ENCODE peak calls at places on chromosomes 4 and X, in ten cellular contexts. Q is stomach, E is ovary, U is HepG2, B is left ventricle myocardium inferior, S is ascending aorta, W is upper lobe of left lung, Y is SJSA1, R is fibroblast of lung, J is lung. K is an unnamed sample.

GRCh38 chrX:20499763-20500162 is 233.1 kb upstream of the RPS6KA3 start:
- DNase-seq in Q (no peak), E (no peak), U (peak; percentile 56), B (no peak), S (no peak), W (no peak), Y (no peak), R (no peak), J (no peak), K (no peak)

GRCh38 chr4:99383833-99384392 is 31.4 kb upstream of the ADH1C start:
- DNase-seq in Q (peak; percentile 35), E (peak; percentile 82), U (no peak), B (peak; percentile 27), S (no peak), W (no peak), Y (no peak), R (peak; percentile 99), J (no peak), K (peak; percentile 41)

GRCh38 chr4:139853309-139853708 is 187.7 kb downstream of the MGST2 start:
- DNase-seq in Q (no peak), E (no peak), U (no peak), B (no peak), S (no peak), W (no peak), Y (no peak), R (no peak), J (no peak), K (no peak)

GRCh38 chrX:68758671-68759070 is 70.2 kb upstream of the EFNB1 start:
- DNase-seq in Q (no peak), E (no peak), U (no peak), B (no peak), S (no peak), W (no peak), Y (no peak), R (no peak), J (no peak), K (no peak)

GRCh38 chr4:123536225-123536624 is 139.6 kb downstream of the SPRY1 start:
- DNase-seq in Q (no peak), E (no peak), U (no peak), B (no peak), S (no peak), W (no peak), Y (no peak), R (no peak), J (no peak), K (no peak)

GRCh38 chr4:26048378-26048882 is 134.4 kb downstream of the SMIM20 start:
- DNase-seq in Q (no peak), E (peak; percentile 82), U (no peak), B (peak; percentile 48), S (no peak), W (no peak), Y (peak; percentile 19), R (peak; percentile 98), J (peak; percentile 40), K (peak; percentile 87)

GRCh38 chr4:137819964-137820383 is 287.7 kb upstream of the PCDH18 start:
- DNase-seq in Q (no peak), E (no peak), U (peak; percentile 45), B (no peak), S (no peak), W (no peak), Y (peak; percentile 25), R (peak; percentile 70), J (no peak), K (no peak)

GRCh38 chr4:54484361-54484760 is 173.4 kb upstream of the KIT start:
- DNase-seq in Q (no peak), E (no peak), U (no peak), B (no peak), S (no peak), W (no peak), Y (no peak), R (no peak), J (no peak), K (no peak)

GRCh38 chr4:25970241-25970675 is 56.2 kb downstream of the SMIM20 start:
- DNase-seq in Q (no peak), E (no peak), U (no peak), B (peak; percentile 34), S (peak; percentile 14), W (peak; percentile 41), Y (no peak), R (no peak), J (no peak), K (peak; percentile 67)

GRCh38 chr4:171378323-171378722 is 434.9 kb upstream of the GALNTL6 start:
- DNase-seq in Q (no peak), E (no peak), U (no peak), B (no peak), S (no peak), W (no peak), Y (no peak), R (no peak), J (no peak), K (no peak)

GRCh38 chrX:153922932-153923857 is 2.9 kb downstream of the ARHGAP4 start:
- DNase-seq in Q (peak; percentile 88), E (peak; percentile 89), U (no peak), B (peak; percentile 79), S (peak; percentile 37), W (peak; percentile 77), Y (peak; percentile 11), R (peak; percentile 63), J (peak; percentile 75), K (peak; percentile 94)

GRCh38 chrX:151920530-151920929 is 7.8 kb downstream of the MAGEA4 start:
- DNase-seq in Q (no peak), E (no peak), U (no peak), B (no peak), S (no peak), W (no peak), Y (no peak), R (no peak), J (no peak), K (no peak)

GRCh38 chrX:138710866-138711331 is 618 bp downstream of the FGF13 start:
- DNase-seq in Q (no peak), E (peak; percentile 15), U (no peak), B (peak; percentile 8), S (no peak), W (peak; percentile 20), Y (peak; percentile 0), R (no peak), J (no peak), K (peak; percentile 14)

GRCh38 chrX:101744085-101744484 is 84.4 kb upstream of the ARMCX2 start:
- DNase-seq in Q (no peak), E (no peak), U (no peak), B (no peak), S (no peak), W (no peak), Y (no peak), R (no peak), J (no peak), K (no peak)

DNA sequence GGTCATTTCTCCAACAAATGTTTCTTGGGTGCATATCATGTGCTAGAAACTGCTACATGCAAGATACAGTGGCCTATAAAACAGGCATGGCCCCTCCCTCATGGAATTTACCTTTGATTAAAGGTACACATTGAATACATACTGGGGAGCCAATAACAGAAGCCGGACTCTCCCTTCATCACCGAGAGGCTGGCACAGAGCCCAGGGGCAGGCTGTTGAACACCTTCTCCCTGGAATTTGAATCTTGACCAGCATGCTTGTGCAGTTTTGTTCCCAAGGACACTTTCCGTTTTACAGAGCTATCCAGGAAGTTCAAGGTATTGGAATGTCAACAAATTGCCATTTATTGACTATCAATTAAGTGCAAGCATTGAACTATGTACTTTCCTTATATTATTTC is 33.2 kb downstream of the PPARGC1A start:
- DNase-seq in Q (peak; percentile 92), E (no peak), U (peak; percentile 80), B (peak; percentile 27), S (no peak), W (peak; percentile 58), Y (no peak), R (no peak), J (peak; percentile 44), K (peak; percentile 70)
- H3K27ac ChIP-seq in Q (peak overlapping the region; percentile 53), E (no peak overlapping the region), U (peak overlapping the region; percentile 77), B (peak overlapping the region; percentile 52), S (no peak overlapping the region), W (no peak overlapping the region), Y (no peak overlapping the region), R (no peak overlapping the region), J (no peak overlapping the region), K (peak overlapping the region; percentile 17)

GRCh38 chrX:13345037-13345436 is 25.2 kb upstream of the ATXN3L start:
- DNase-seq in Q (no peak), E (no peak), U (no peak), B (no peak), S (no peak), W (no peak), Y (no peak), R (no peak), J (no peak), K (no peak)

GRCh38 chrX:13341491-13342101 is 21.7 kb upstream of the ATXN3L start:
- DNase-seq in Q (no peak), E (no peak), U (no peak), B (no peak), S (no peak), W (no peak), Y (peak; percentile 20), R (no peak), J (no peak), K (no peak)

GRCh38 chrX:13346646-13347045 is 26.8 kb upstream of the ATXN3L start:
- DNase-seq in Q (no peak), E (no peak), U (no peak), B (no peak), S (no peak), W (no peak), Y (no peak), R (no peak), J (no peak), K (no peak)
- H3K4me3 ChIP-seq in Q (no peak overlapping the region), E (no peak overlapping the region), U (no peak overlapping the region), B (no peak overlapping the region), S (no peak overlapping the region), W (no peak overlapping the region), Y (no peak overlapping the region), R (no peak overlapping the region), J (no peak overlapping the region), K (no peak overlapping the region)

DNA sequence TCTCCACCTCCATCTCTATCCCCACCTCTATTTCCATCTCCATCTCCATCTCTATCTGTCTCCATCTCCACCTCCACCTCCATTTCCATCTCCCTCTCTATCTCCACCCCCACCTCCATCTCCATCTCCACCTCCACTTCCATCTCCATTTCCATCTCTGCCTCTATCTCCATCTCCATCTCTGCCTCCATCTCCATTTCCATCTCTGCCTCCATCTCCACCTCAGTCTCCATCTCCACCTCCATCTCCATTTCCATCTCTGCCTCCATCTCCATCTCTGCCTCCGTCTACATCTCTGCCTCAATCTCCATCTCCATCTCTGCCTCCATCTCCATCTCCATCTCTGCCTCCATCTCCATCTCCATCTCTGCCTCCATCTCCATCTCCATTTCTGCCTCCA is 40.8 kb upstream of the CHRNA9 start:
- DNase-seq in Q (no peak), E (no peak), U (no peak), B (no peak), S (no peak), W (no peak), Y (no peak), R (no peak), J (no peak), K (no peak)
- H3K4me1 ChIP-seq in Q (peaks cover 5% of the 10 kb centered on the region), E (no peaks in the 10 kb centered on the region), U (no peaks in the 10 kb centered on the region), B (no peaks in the 10 kb centered on the region), S (no peaks in the 10 kb centered on the region), W (no peaks in the 10 kb centered on the region), Y (no peaks in the 10 kb centered on the region), R (no peaks in the 10 kb centered on the region), J (no peaks in the 10 kb centered on the region), K (no peaks in the 10 kb centered on the region)

DNA sequence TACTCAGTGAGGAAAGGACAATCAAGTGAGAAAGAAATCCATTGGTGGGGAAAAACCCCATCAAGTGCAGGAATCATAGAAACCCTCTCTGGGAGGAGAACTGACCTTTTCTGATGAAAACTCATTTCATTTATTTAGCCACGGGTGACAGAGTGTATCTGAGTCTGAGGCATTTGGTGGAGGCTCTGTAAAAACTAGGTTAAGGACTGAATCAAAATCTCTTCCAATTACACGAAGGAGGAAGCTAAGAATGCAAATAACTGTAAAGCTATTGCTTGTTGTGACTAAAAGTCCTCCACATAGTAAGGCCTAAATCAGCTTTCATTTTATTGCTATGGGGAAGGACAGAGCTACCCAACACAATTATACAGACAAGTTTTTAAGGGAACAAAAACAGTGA is 240.6 kb upstream of the PGRMC2 start:
- DNase-seq in Q (no peak), E (no peak), U (no peak), B (no peak), S (no peak), W (no peak), Y (peak; percentile 40), R (no peak), J (no peak), K (no peak)
- H3K27ac ChIP-seq in Q (peak overlapping the region; percentile 50), E (no peak overlapping the region), U (no peak overlapping the region), B (peak overlapping the region; percentile 76), S (peak overlapping the region; percentile 82), W (peak overlapping the region; percentile 38), Y (peak overlapping the region; percentile 95), R (peak overlapping the region; percentile 78), J (no peak overlapping the region), K (peak overlapping the region; percentile 64)